ENCODE peak calls at places on chromosomes 12 and 14, in seven cellular contexts. N is cardiac muscle cell, H is epithelial cell of esophagus, W is H1, A is suprapubic skin, I is type B pancreatic cell, T is thoracic aorta. E is an unnamed sample.

GRCh38 chr12:108207791-108208730 is 79.0 kb downstream of the WSCD2 start:
- DNase-seq in N (no peak), H (no peak), W (no peak), A (no peak), I (no peak), T (no peak), E (no peak)

GRCh38 chr12:87661770-87662402 is 367.3 kb downstream of the C12orf50 start:
- DNase-seq in N (no peak), H (no peak), W (no peak), A (no peak), I (no peak), T (no peak), E (no peak)

GRCh38 chr12:103768467-103769123 is 72.4 kb downstream of the NT5DC3 start:
- DNase-seq in N (no peak), H (no peak), W (no peak), A (no peak), I (no peak), T (no peak), E (no peak)

GRCh38 chr14:89379891-89380820 is 36.9 kb downstream of the FOXN3 start:
- DNase-seq in N (no peak), H (no peak), W (no peak), A (no peak), I (no peak), T (no peak), E (no peak)

GRCh38 chr12:112876506-112876905 is 30.3 kb upstream of the OAS1 start:
- DNase-seq in N (no peak), H (no peak), W (no peak), A (no peak), I (no peak), T (no peak), E (no peak)

GRCh38 chr14:81519200-81519998 is 14.3 kb downstream of the SEL1L start:
- DNase-seq in N (no peak), H (no peak), W (no peak), A (no peak), I (no peak), T (no peak), E (no peak)

GRCh38 chr14:61535470-61535869 is 159.8 kb upstream of the HIF1A start:
- DNase-seq in N (no peak), H (no peak), W (no peak), A (no peak), I (no peak), T (no peak), E (no peak)

GRCh38 chr12:6961278-6961694 is 9.2 kb downstream of the PHB2 start:
- DNase-seq in N (no peak), H (peak), W (no peak), A (peak), I (no peak), T (no peak), E (no peak)

GRCh38 chr14:59424707-59425106 is 40.5 kb downstream of the GPR135 start:
- DNase-seq in N (no peak), H (no peak), W (no peak), A (no peak), I (no peak), T (no peak), E (no peak)

GRCh38 chr14:59419383-59419782 is 45.8 kb downstream of the GPR135 start:
- DNase-seq in N (no peak), H (no peak), W (no peak), A (no peak), I (no peak), T (no peak), E (no peak)

GRCh38 chr14:59425322-59425945 is 39.7 kb downstream of the GPR135 start:
- DNase-seq in N (no peak), H (no peak), W (no peak), A (no peak), I (no peak), T (no peak), E (no peak)

GRCh38 chr14:59417301-59417700 is 47.9 kb downstream of the GPR135 start:
- DNase-seq in N (no peak), H (no peak), W (no peak), A (no peak), I (no peak), T (no peak), E (no peak)

DNA sequence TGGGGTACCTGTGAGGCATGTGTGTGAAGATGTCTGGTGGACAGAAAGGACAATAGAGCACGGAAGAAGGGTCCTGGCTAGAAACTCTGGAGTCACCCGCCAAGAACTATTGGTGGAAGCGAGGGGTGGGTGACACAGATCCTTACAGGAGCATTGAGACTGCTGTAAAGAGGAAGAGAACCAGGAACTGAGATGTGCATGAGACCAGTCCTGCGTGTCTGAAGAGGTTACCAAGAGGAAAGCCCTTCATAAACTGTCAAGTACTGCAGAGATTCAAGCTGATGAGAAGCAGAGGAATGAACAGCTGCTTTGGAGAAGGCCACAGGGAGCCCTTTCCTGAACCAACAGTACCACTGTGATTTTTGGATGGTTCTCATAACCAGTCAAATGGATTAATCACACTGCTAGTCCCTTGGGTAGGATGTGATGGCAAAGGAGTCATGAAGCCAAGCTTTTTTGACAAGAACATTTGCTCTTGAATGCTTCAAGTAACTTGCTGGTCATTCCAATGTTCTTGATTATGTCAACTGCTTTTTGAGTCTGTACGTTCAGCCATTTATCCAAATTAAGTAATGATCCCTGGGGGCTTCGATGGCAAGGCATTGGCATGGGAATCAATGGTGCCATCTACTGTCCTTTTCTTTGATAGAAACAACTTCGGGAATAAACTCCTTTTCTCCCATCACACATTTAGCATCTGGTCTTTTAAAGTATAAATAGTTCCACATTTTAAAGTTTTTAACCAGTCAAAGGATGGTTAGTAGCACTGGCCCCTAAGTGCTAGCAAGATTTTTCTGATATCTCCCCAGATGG is 42.9 kb downstream of the GPR135 start:
- DNase-seq in N (peak), H (no peak), W (no peak), A (no peak), I (no peak), T (no peak), E (no peak)
- TF ChIP-seq CTCF in N (peak), H (no peak), W (peak), A (no peak), I (no peak), T (no peak), E (no peak)

GRCh38 chr12:2833810-2834209 is 1.0 kb downstream of the NRIP2 start:
- DNase-seq in N (no peak), H (no peak), W (no peak), A (no peak), I (no peak), T (no peak), E (no peak)

GRCh38 chr12:2836576-2836975 is 1.7 kb upstream of the NRIP2 start:
- DNase-seq in N (no peak), H (no peak), W (no peak), A (no peak), I (no peak), T (no peak), E (no peak)

GRCh38 chr12:2836004-2836403 is 1.2 kb upstream of the NRIP2 start:
- DNase-seq in N (no peak), H (no peak), W (no peak), A (no peak), I (no peak), T (no peak), E (no peak)

GRCh38 chr12:2833327-2833726 is 1.5 kb downstream of the NRIP2 start:
- DNase-seq in N (no peak), H (peak), W (no peak), A (no peak), I (no peak), T (no peak), E (no peak)

DNA sequence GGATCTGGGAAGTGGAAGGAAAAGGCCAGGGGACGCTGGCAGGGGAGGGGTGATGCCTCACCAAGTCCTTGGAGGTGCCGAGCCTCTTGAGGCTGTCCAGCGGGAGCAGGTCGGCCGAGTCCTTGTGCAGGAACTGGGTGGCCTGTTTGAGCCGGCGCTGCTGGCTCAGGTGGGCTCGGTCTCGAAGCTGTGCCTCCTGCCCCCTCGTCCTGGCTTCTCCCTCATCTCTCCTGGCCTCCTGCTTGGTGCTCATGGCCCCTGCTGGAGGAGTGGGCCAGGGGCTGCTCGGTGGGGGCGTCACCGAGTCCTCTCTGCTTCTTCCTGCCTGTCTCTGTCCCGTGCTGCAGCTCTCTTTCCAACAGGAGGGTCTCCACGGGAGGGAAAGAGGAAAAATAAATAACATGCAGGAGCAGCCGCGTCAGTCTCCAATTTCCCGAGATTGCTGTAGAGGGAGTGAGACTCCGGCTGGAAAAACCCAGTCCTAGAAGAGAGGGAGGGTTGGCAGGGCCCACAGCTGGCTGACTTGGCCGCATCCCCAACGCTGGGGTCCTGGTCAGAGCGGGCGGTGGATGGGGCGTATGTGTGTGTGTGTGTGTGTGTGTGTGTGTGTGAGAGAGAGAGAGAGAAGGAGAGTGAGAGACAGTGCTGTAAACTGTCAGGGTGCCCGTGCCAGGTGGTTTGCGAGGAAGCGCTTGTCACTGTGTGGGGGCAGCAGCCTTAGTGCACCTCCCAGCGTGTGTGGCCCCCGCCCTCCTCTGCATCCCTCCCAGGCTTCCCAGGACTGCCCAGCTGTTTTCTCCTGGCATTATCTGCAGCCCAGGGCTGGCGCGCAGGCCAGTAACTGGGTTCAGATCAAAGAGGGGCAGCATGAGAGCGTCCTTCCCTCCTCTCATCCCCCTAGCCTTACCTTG is at the start of gene NRIP2:
- DNase-seq in N (no peak), H (no peak), W (peak), A (no peak), I (no peak), T (no peak), E (peak)
- TF ChIP-seq CTCF in N (peak), H (no peak), W (no peak), A (no peak), I (no peak), T (no peak), E (no peak)

GRCh38 chr12:101172316-101172715 is 37.7 kb downstream of the SLC5A8 start:
- DNase-seq in N (peak), H (peak), W (peak), A (no peak), I (no peak), T (no peak), E (peak)
- TF ChIP-seq CTCF in N (no peak), H (no peak), W (peak), A (no peak), I (no peak), T (no peak), E (no peak)

GRCh38 chr12:94925729-94926128 is 77.8 kb downstream of the NDUFA12 start:
- DNase-seq in N (no peak), H (no peak), W (no peak), A (no peak), I (no peak), T (no peak), E (no peak)
- TF ChIP-seq CTCF in N (no peak), H (no peak), W (no peak), A (no peak), I (no peak), T (no peak), E (no peak)

GRCh38 chr12:120774169-120774916 is 48.7 kb downstream of the ACADS start:
- DNase-seq in N (no peak), H (no peak), W (no peak), A (no peak), I (no peak), T (no peak), E (no peak)

GRCh38 chr12:120771097-120771496 is 45.5 kb downstream of the ACADS start:
- DNase-seq in N (no peak), H (no peak), W (no peak), A (no peak), I (no peak), T (no peak), E (no peak)

DNA sequence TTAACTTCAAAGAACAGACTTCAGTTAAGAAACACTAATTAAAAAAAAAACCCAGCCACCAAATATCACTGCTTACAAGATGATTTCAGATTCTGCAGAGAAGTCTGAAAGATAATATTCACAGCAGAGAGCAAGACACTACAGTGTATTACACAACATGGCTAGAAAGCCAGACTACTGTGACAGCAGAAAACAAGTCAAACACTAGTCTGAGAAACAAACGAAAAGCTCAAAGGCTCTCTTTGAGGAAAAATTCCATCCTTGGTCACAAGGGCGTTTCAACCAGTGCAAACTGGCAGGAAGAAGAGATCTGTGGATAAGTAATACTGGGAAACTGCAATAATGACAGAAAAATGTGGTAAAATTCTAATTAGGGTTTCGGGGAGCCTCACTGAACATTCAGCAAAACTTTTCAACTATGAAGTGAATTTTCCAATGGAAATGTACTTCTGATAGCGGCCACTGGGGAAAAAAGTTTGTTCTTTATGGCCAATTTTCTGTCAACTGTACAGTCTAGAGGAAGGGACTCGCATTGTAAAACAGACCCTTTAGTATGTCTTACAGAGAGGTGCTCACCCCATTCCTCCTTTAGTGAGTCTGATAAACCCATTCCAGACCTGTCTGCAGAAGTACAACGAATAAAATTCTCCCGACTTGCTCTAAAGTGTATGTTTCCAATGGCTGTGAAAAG is 50.4 kb downstream of the ACADS start:
- DNase-seq in N (no peak), H (no peak), W (no peak), A (no peak), I (no peak), T (no peak), E (no peak)
- TF ChIP-seq CTCF in N (peak), H (peak), W (peak), A (no peak), I (peak), T (peak), E (peak)

GRCh38 chr12:16949351-16949750 is 343.4 kb upstream of the LMO3 start:
- DNase-seq in N (no peak), H (no peak), W (no peak), A (no peak), I (no peak), T (no peak), E (no peak)

GRCh38 chr12:16955083-16955657 is 349.2 kb upstream of the LMO3 start:
- DNase-seq in N (no peak), H (peak), W (no peak), A (no peak), I (no peak), T (no peak), E (no peak)

GRCh38 chr12:16946691-16947090 is 340.7 kb upstream of the LMO3 start:
- DNase-seq in N (no peak), H (peak), W (no peak), A (no peak), I (no peak), T (no peak), E (no peak)

GRCh38 chr12:16950041-16950677 is 344.2 kb upstream of the LMO3 start:
- DNase-seq in N (no peak), H (no peak), W (no peak), A (no peak), I (no peak), T (no peak), E (peak)
- TF ChIP-seq CTCF in N (no peak), H (no peak), W (peak), A (no peak), I (no peak), T (no peak), E (no peak)

GRCh38 chr14:31138301-31138700 is 69.3 kb downstream of the HECTD1 start:
- DNase-seq in N (no peak), H (no peak), W (no peak), A (no peak), I (no peak), T (no peak), E (no peak)
- TF ChIP-seq CTCF in N (no peak), H (no peak), W (no peak), A (no peak), I (no peak), T (no peak), E (no peak)

GRCh38 chr12:39368096-39368495 is 74.8 kb downstream of the KIF21A start:
- DNase-seq in N (no peak), H (peak), W (no peak), A (no peak), I (no peak), T (no peak), E (no peak)

GRCh38 chr12:39368891-39369290 is 74.0 kb downstream of the KIF21A start:
- DNase-seq in N (no peak), H (no peak), W (no peak), A (no peak), I (no peak), T (no peak), E (no peak)

GRCh38 chr12:39364196-39364595 is 78.7 kb downstream of the KIF21A start:
- DNase-seq in N (no peak), H (peak), W (no peak), A (no peak), I (no peak), T (no peak), E (no peak)

GRCh38 chr12:39367494-39367893 is 75.4 kb downstream of the KIF21A start:
- DNase-seq in N (no peak), H (no peak), W (no peak), A (no peak), I (no peak), T (no peak), E (no peak)

DNA sequence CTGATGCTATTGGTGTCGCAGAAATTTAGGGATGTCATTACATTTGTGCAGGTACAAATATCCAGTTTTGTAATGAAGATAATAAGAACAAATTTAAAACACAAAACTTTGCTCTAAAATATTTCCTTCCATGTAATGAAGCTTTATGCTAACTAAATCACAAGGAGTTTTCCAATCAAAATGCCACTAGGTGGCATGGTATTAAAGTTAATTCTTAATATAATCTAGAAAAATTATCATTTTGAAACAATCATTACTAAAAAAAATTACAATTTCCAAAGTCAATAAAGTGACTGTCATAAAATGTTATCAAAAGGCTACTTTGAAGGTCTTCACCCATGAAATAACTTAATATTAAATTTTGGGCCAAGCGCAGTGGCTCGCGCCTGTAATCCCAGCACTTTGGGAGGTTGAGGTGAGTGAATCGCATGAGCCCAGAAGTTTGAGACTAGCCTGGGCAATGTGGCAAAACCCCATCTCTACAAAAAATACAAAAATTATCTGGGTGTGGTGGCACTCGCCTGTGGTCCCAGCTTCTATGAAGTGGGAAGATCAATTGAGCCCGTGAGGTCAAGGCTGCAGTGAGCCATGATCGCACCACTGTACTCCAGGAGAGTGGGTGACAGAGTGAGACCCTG is 77.4 kb downstream of the KIF21A start:
- DNase-seq in N (no peak), H (no peak), W (no peak), A (no peak), I (no peak), T (no peak), E (no peak)
- TF ChIP-seq CTCF in N (peak), H (no peak), W (no peak), A (no peak), I (peak), T (no peak), E (no peak)

E was measured in glutamatergic neuron.